ENCODE peak calls at places on chromosomes 3 and 15, in ten cellular contexts. C is cardiac fibroblast; G is cardiac muscle cell; J is RWPE1; D is CD4-positive, alpha-beta T cell; M is ovary; X is neural crest cell; A is HFF-Myc; O is omental fat pad; T is lung. Q is an unnamed sample.

GRCh38 chr15:87736921-87737389 is 519.6 kb downstream of the NTRK3 start:
- DNase-seq in O (no peak), M (no peak), C (no peak), G (no peak), J (no peak), A (no peak), X (no peak), T (no peak), D (no peak), Q (no peak)

GRCh38 chr3:48372377-48372770 is 355 bp downstream of the FBXW12 start:
- DNase-seq in A (no peak), G (no peak), O (no peak), C (no peak), T (no peak), M (no peak), J (no peak), D (no peak), X (no peak), Q (no peak)

GRCh38 chr15:52804526-52805081 is 14.5 kb upstream of the ONECUT1 start:
- DNase-seq in J (no peak), X (peak), M (no peak), A (no peak), G (no peak), D (no peak), T (no peak), C (no peak), O (no peak), Q (no peak)

GRCh38 chr3:55272031-55272645 is 215.0 kb downstream of the WNT5A start:
- DNase-seq in T (no peak), M (no peak), A (no peak), O (no peak), C (no peak), G (no peak), J (no peak), D (no peak), X (no peak), Q (no peak)

GRCh38 chr3:64163755-64164148 is 61.5 kb downstream of the PRICKLE2 start:
- DNase-seq in C (peak), G (no peak), A (peak), D (no peak), O (no peak), M (no peak), T (no peak), J (peak), X (no peak), Q (no peak)

GRCh38 chr3:37147676-37148075 is 26.7 kb downstream of the LRRFIP2 start:
- DNase-seq in O (no peak), M (no peak), X (no peak), G (no peak), J (no peak), C (no peak), T (no peak), A (no peak), D (no peak), Q (no peak)

GRCh38 chr3:50450135-50450911 is 53.1 kb downstream of the CACNA2D2 start:
- DNase-seq in M (peak), A (no peak), G (no peak), O (peak), X (no peak), C (peak), T (peak), J (no peak), D (peak), Q (no peak)

GRCh38 chr3:187858711-187859110 is 113.4 kb upstream of the BCL6 start:
- DNase-seq in T (no peak), O (no peak), C (no peak), D (no peak), X (no peak), J (no peak), M (no peak), A (no peak), G (no peak), Q (no peak)

GRCh38 chr15:44541282-44541958 is 4.5 kb downstream of the EIF3J start:
- DNase-seq in M (no peak), T (no peak), O (no peak), J (peak), G (no peak), X (no peak), A (no peak), C (peak), D (no peak), Q (no peak)

GRCh38 chr3:174822320-174822719 is 36.8 kb upstream of the NAALADL2 start:
- DNase-seq in D (no peak), J (no peak), G (no peak), T (no peak), C (peak), M (no peak), O (no peak), X (no peak), A (no peak), Q (no peak)

GRCh38 chr3:174821477-174821876 is 37.7 kb upstream of the NAALADL2 start:
- DNase-seq in A (no peak), X (no peak), T (no peak), M (no peak), J (no peak), G (no peak), D (no peak), C (peak), O (no peak), Q (no peak)

GRCh38 chr3:174820885-174821284 is 38.2 kb upstream of the NAALADL2 start:
- DNase-seq in O (no peak), G (no peak), J (no peak), A (no peak), X (no peak), M (no peak), C (no peak), D (no peak), T (no peak), Q (no peak)

DNA sequence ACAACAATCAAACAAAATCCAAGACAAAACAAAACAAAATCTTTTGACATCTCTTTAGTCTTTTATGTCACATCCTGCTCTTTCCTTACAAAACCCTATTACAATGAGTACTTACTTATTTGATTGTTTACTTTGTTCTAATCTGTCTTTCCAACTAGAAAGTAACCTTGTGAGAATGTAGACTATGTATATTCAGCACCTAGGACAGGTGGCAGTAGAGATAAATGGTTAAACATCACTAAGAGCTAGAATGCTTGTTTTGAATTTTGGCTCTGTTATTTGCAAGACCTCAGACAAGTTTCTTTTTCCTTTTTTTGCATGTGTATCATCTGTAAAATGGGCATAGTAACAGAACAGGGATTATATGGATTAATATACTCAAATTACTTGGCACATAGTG is 33.1 kb upstream of the NAALADL2 start:
- DNase-seq in T (no peak), G (no peak), M (no peak), A (no peak), X (no peak), J (no peak), O (no peak), D (no peak), C (no peak), Q (no peak)
- TF ChIP-seq CTCF in T (no peak), G (no peak), M (no peak), A (no peak), X (no peak), J (no peak), O (no peak), D (no peak), C (no peak), Q (no peak)

GRCh38 chr3:129016366-129016724 is 15.2 kb downstream of the EFCC1 start:
- DNase-seq in M (no peak), O (no peak), G (no peak), A (no peak), J (no peak), X (no peak), D (peak), T (no peak), C (no peak), Q (no peak)
- TF ChIP-seq CTCF in M (no peak), O (no peak), G (no peak), A (no peak), J (no peak), X (no peak), D (peak), T (no peak), C (no peak), Q (no peak)

DNA sequence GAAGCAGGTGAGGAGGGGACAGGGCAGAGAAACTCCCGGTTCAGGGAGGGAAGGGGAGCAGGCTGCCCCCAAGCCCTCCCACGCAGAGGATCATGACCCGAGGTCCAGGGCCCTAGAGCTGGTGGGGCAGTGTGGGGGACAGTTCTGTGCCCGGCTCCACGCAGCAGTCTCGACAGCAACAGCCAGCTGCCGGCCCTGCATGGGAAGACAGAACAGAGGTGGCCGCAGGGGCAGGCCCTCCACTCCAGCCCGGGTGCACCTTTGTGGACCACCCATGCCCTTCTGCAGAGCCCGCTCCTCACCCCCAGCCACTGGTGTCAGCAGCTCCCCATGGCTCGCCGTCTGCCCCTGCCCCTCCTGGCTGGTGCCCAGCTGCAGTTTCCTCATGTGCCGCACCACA is 7.7 kb downstream of the OGG1 start:
- DNase-seq in G (no peak), T (no peak), A (no peak), M (no peak), O (no peak), C (no peak), J (no peak), D (no peak), X (no peak), Q (no peak)
- TF ChIP-seq CTCF in G (no peak), T (no peak), A (no peak), M (no peak), O (no peak), C (no peak), J (no peak), D (no peak), X (no peak), Q (no peak)

GRCh38 chr3:59607628-59608027 is 557.8 kb upstream of the CFAP20DC start:
- DNase-seq in J (no peak), X (no peak), O (no peak), G (peak), T (no peak), M (no peak), D (no peak), A (no peak), C (peak), Q (no peak)
- TF ChIP-seq CTCF in J (no peak), X (no peak), O (no peak), G (no peak), T (no peak), M (no peak), D (no peak), A (peak), C (no peak), Q (no peak)

Q was measured in D721Med.